ENCODE peak calls at places on chromosomes 16 and 17, in four cellular contexts. S is PC-9, Q is PC-3, P is H9. A is an unnamed sample. For H3K79me2 and H3K4me1, the result is how much of the 10 kb centered on the place peaks cover.

GRCh38 chr16:73058221-73058615 is 10.3 kb upstream of the ZFHX3 start:
- DNase-seq in P (no peak), S (peak), Q (no peak), A (peak)

GRCh38 chr16:78022347-78022746 is at the start of gene CLEC3A:
- DNase-seq in S (no peak), P (no peak), Q (no peak), A (no peak)

GRCh38 chr16:79297805-79298204 is 302.7 kb downstream of the MAF start:
- DNase-seq in S (no peak), Q (no peak), P (no peak), A (no peak)

GRCh38 chr17:43406676-43407645 is 8.2 kb downstream of the ARL4D start:
- DNase-seq in S (no peak), Q (no peak), P (peak), A (peak)

GRCh38 chr17:39982069-39982371 is 1.4 kb downstream of the PSMD3 start:
- DNase-seq in P (no peak), Q (no peak), S (no peak), A (no peak)

GRCh38 chr16:35188288-35189155 is 1729.1 kb downstream of the TP53TG3F start:
- DNase-seq in P (no peak), S (peak), Q (no peak), A (peak)

GRCh38 chr17:41907185-41907556 is 11.6 kb downstream of the ACLY start:
- DNase-seq in Q (peak), P (no peak), S (no peak), A (peak)

GRCh38 chr16:49466529-49466831 is 92.9 kb downstream of the C16orf78 start:
- DNase-seq in S (no peak), Q (no peak), P (peak), A (no peak)

DNA sequence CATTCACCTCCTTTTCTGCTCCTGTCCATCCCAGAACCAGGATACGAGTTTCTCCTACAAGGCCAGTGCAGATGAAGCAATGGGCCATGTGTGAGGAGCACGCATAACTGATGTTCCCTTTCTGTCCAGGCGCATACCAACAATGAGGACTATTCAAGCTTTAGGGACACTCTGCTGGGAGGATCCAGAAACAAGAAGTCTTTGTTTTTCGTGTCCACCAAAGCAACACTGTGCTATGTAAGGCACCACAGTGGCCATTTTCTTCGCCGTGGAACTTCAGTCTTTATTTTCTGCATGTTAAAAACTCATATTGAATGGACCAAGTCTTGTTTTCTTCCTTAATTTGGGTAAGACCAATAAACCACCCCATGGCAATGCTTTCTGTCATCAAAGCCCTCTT is 143.9 kb upstream of the RCVRN start:
- DNase-seq in S (no peak), Q (no peak), P (no peak), A (no peak)
- H3K79me2 ChIP-seq in S (under half), Q (under half), P (under half), A (under half)

GRCh38 chr16:68284847-68285246 is 20.5 kb downstream of the SLC7A6 start:
- DNase-seq in P (no peak), S (no peak), Q (no peak), A (no peak)

GRCh38 chr16:68286153-68287074 is 22.1 kb downstream of the SLC7A6 start:
- DNase-seq in S (no peak), P (no peak), Q (no peak), A (no peak)

GRCh38 chr16:68283840-68284595 is 19.7 kb downstream of the SLC7A6 start:
- DNase-seq in S (no peak), Q (no peak), P (no peak), A (no peak)

GRCh38 chr16:68287276-68288251 is 23.2 kb downstream of the SLC7A6OS start:
- DNase-seq in S (peak), Q (peak), P (no peak), A (peak)

DNA sequence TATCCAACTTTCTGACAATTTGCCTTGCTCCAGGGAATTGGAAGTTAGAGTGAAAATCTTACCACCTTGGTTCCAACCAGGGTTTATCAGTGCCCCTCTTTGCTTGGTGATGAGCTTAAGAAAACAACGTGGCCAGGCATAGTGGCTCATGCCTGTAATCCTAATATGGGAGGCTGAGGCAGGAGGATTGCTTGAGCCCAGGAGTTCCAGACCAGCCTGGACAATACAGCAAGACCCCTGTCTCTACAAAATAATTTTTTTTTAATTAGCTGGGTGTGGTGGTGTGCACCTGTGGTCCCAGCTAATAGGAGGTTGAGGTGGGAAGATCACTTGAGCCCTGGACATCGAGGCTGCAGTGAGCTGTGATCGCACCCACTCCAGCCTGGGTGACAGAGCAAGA is 21.4 kb downstream of the SLC7A6 start:
- DNase-seq in P (no peak), Q (no peak), S (no peak), A (no peak)
- H3K4me2 ChIP-seq in P (no peak), Q (no peak), S (no peak), A (no peak)

DNA sequence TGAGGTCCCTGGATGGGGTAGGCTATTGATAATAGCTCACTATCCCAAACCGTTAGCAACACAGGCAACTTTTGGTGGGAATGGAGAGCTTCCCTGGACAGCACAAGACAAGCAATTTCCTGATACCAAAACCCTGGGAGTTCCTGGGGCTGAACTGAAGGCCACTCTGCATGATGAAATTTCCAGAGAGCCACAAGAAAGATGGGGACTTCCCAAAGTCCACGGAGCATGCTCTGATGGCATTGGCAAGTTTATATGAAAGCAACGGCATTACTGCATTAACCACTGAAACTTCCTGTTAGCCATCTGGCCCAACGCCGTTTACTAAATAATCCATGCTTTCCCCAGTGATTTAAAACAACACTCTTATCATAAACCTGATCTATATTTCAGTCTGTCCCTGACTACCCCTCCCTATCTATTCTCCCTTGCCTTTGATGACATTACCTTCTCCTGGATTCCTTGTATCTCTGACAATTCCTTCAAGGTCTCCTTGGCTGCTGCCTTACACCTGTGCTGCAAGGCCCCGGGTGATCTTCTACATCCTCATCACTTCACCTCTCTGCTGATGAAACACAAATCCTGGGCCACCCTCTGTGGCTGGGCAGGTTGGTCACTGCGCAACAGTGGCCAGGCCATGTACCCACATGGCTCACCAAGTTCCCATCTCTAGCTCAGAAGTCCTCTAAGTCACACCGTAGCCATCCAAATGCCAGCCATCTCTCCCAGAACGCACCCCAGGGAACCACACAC is 108.5 kb upstream of the RCVRN start:
- DNase-seq in S (no peak), Q (no peak), P (no peak), A (no peak)
- H3K4me1 ChIP-seq in S (under half), Q (under half), P (under half), A (under half)

DNA sequence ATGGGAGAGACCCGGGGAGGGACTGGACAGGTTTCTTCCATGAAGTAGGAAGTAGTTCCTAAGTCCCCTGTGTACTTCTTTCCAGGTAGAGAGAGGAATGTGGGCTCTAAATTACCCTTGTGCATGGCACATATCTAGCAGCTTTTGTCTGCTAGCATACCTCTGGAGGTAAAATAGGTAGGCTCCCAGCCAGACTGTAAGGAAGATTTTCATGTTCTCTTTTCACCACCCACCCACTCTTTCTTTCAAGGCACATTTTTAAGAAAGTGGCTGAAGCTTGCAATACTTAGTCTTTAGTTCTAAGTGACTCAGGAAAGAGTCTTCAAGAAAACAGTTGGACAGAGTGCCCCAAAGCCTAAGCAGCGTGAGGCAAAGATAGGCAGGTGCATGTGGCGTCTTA is 9.2 kb downstream of the MINK1 start:
- DNase-seq in P (no peak), S (no peak), Q (no peak), A (peak)
- H3K79me2 ChIP-seq in P (under half), S (half or more), Q (half or more), A (half or more)

GRCh38 chr17:37360632-37361031 is 15.2 kb upstream of the C17orf78 start:
- DNase-seq in S (no peak), P (no peak), Q (peak), A (peak)
- H3K4me2 ChIP-seq in S (peak), P (no peak), Q (no peak), A (peak)

A was measured in osteoblast.